ENCODE peak calls at places on chromosomes 6 and 20, in ten cellular contexts. One of them, this sample, is unnamed.

GRCh38 chr20:58675146-58675584 is 17.4 kb upstream of the NPEPL1 start:
- DNase-seq in Caco-2: no peak
- DNase-seq in GM12865: no peak
- DNase-seq in kidney: no peak
- DNase-seq in HFF-Myc: no peak
- DNase-seq in neural progenitor cell: no peak
- DNase-seq in prostate gland: no peak
- DNase-seq in astrocyte of the spinal cord: no peak
- DNase-seq in PC-9: no peak
- DNase-seq in fibroblast of villous mesenchyme: no peak
- DNase-seq in this sample: no peak

GRCh38 chr6:42618686-42619085 is 54.9 kb downstream of the UBR2 start:
- DNase-seq in Caco-2: no peak
- DNase-seq in GM12865: no peak
- DNase-seq in kidney: no peak
- DNase-seq in HFF-Myc: peak
- DNase-seq in neural progenitor cell: no peak
- DNase-seq in prostate gland: no peak
- DNase-seq in astrocyte of the spinal cord: peak
- DNase-seq in PC-9: no peak
- DNase-seq in fibroblast of villous mesenchyme: peak
- DNase-seq in this sample: no peak

GRCh38 chr20:25315418-25316210 is 67.7 kb downstream of the PYGB start:
- DNase-seq in Caco-2: no peak
- DNase-seq in GM12865: no peak
- DNase-seq in kidney: peak
- DNase-seq in HFF-Myc: no peak
- DNase-seq in neural progenitor cell: no peak
- DNase-seq in prostate gland: no peak
- DNase-seq in astrocyte of the spinal cord: peak
- DNase-seq in PC-9: peak
- DNase-seq in fibroblast of villous mesenchyme: no peak
- DNase-seq in this sample: no peak

GRCh38 chr6:7827142-7827541 is 83.4 kb downstream of the TXNDC5 start:
- DNase-seq in Caco-2: no peak
- DNase-seq in GM12865: no peak
- DNase-seq in kidney: no peak
- DNase-seq in HFF-Myc: no peak
- DNase-seq in neural progenitor cell: no peak
- DNase-seq in prostate gland: no peak
- DNase-seq in astrocyte of the spinal cord: peak
- DNase-seq in PC-9: no peak
- DNase-seq in fibroblast of villous mesenchyme: peak
- DNase-seq in this sample: no peak

GRCh38 chr6:53544050-53544499 is 826 bp downstream of the GCLC start:
- DNase-seq in Caco-2: no peak
- DNase-seq in GM12865: no peak
- DNase-seq in kidney: no peak
- DNase-seq in HFF-Myc: no peak
- DNase-seq in neural progenitor cell: no peak
- DNase-seq in prostate gland: peak
- DNase-seq in astrocyte of the spinal cord: peak
- DNase-seq in PC-9: no peak
- DNase-seq in fibroblast of villous mesenchyme: no peak
- DNase-seq in this sample: no peak

GRCh38 chr20:57400262-57400701 is 9.1 kb downstream of the RBM38 start:
- DNase-seq in Caco-2: no peak
- DNase-seq in GM12865: peak
- DNase-seq in kidney: peak
- DNase-seq in HFF-Myc: no peak
- DNase-seq in neural progenitor cell: no peak
- DNase-seq in prostate gland: no peak
- DNase-seq in astrocyte of the spinal cord: no peak
- DNase-seq in PC-9: no peak
- DNase-seq in fibroblast of villous mesenchyme: no peak
- DNase-seq in this sample: no peak

GRCh38 chr6:107576852-107577251 is 86.9 kb downstream of the SOBP start:
- DNase-seq in Caco-2: no peak
- DNase-seq in GM12865: no peak
- DNase-seq in kidney: no peak
- DNase-seq in HFF-Myc: no peak
- DNase-seq in neural progenitor cell: no peak
- DNase-seq in prostate gland: no peak
- DNase-seq in astrocyte of the spinal cord: peak
- DNase-seq in PC-9: peak
- DNase-seq in fibroblast of villous mesenchyme: peak
- DNase-seq in this sample: peak

GRCh38 chr6:33453361-33454008 is 891 bp upstream of the ZBTB9 start:
- DNase-seq in Caco-2: no peak
- DNase-seq in GM12865: no peak
- DNase-seq in kidney: no peak
- DNase-seq in HFF-Myc: no peak
- DNase-seq in neural progenitor cell: no peak
- DNase-seq in prostate gland: no peak
- DNase-seq in astrocyte of the spinal cord: peak
- DNase-seq in PC-9: no peak
- DNase-seq in fibroblast of villous mesenchyme: peak
- DNase-seq in this sample: no peak

DNA sequence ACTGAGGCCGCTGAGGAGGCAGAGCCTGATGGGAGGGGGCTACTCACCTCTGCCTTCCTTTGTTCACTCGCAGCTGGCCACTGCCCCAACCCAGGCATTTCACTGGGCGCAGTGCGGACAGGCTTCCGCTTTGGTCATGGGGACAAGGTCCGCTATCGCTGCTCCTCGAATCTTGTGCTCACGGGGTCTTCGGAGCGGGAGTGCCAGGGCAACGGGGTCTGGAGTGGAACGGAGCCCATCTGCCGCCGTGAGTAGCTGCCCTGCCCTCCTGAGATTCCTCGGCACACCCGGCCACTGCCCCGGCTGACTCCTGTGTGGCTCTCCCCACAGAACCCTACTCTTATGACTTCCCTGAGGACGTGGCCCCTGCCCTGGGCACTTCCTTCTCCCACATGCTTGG is 6.0 kb downstream of the C2 start:
- DNase-seq in Caco-2: no peak
- DNase-seq in GM12865: no peak
- DNase-seq in kidney: no peak
- DNase-seq in HFF-Myc: no peak
- DNase-seq in neural progenitor cell: no peak
- DNase-seq in prostate gland: no peak
- DNase-seq in astrocyte of the spinal cord: no peak
- DNase-seq in PC-9: no peak
- DNase-seq in fibroblast of villous mesenchyme: no peak
- DNase-seq in this sample: no peak
- TF ChIP-seq CTCF in Caco-2: no peak
- TF ChIP-seq CTCF in GM12865: no peak
- TF ChIP-seq CTCF in kidney: no peak
- TF ChIP-seq CTCF in HFF-Myc: no peak
- TF ChIP-seq CTCF in neural progenitor cell: no peak
- TF ChIP-seq CTCF in prostate gland: no peak
- TF ChIP-seq CTCF in astrocyte of the spinal cord: no peak
- TF ChIP-seq CTCF in PC-9: no peak
- TF ChIP-seq CTCF in fibroblast of villous mesenchyme: no peak
- TF ChIP-seq CTCF in this sample: no peak

DNA sequence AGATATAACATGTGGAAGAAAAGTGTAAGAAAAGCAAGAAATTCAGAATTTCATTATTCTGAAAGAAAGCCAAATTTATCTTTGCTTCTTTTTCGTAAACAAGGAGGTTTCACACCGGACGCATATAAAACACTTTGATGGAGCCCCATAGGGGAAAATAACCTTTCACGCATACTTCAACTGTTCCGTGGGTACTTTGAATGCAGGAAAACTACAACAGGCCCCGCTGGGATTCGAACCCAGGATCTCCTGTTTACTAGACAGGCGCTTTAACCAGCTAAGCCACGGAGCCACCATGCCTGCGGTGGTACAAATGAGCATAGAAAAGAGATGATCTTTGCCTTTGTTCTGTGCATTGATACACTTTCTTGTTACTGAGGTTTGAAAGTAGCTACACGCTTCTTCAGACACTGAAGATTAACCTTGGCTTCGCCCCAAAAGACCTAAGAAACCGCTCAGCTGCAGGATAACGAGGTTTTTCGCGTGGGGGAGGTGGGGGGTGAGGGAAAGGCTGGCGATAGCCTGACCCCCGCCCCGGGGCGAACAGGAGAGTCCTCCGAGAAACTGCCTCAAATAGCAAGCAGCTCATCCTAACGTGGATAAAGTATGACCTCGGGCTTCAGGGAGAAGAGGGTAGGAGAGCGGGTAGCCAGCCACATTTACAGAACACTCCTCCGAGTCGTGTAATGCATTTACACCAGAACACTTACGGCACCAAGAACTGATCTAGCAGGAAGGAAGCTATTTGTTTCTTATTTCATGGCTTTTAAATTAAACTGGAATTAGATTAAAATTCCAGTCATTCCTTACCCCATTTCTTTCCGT is 5.3 kb upstream of the HMGN4 start:
- DNase-seq in Caco-2: peak
- DNase-seq in GM12865: peak
- DNase-seq in kidney: peak
- DNase-seq in HFF-Myc: peak
- DNase-seq in neural progenitor cell: peak
- DNase-seq in prostate gland: peak
- DNase-seq in astrocyte of the spinal cord: peak
- DNase-seq in PC-9: peak
- DNase-seq in fibroblast of villous mesenchyme: peak
- DNase-seq in this sample: no peak
- H3K4me3 ChIP-seq in Caco-2: peak
- H3K4me3 ChIP-seq in GM12865: peak
- H3K4me3 ChIP-seq in kidney: peak
- H3K4me3 ChIP-seq in HFF-Myc: peak
- H3K4me3 ChIP-seq in neural progenitor cell: peak
- H3K4me3 ChIP-seq in prostate gland: peak
- H3K4me3 ChIP-seq in astrocyte of the spinal cord: peak
- H3K4me3 ChIP-seq in PC-9: peak
- H3K4me3 ChIP-seq in fibroblast of villous mesenchyme: peak
- H3K4me3 ChIP-seq in this sample: peak

GRCh38 chr20:24163501-24163900 is 174.9 kb upstream of the GGTLC1 start:
- DNase-seq in Caco-2: no peak
- DNase-seq in GM12865: no peak
- DNase-seq in kidney: no peak
- DNase-seq in HFF-Myc: no peak
- DNase-seq in neural progenitor cell: no peak
- DNase-seq in prostate gland: no peak
- DNase-seq in astrocyte of the spinal cord: peak
- DNase-seq in PC-9: no peak
- DNase-seq in fibroblast of villous mesenchyme: no peak
- DNase-seq in this sample: no peak

GRCh38 chr20:24166127-24166389 is 177.5 kb upstream of the GGTLC1 start:
- DNase-seq in Caco-2: no peak
- DNase-seq in GM12865: no peak
- DNase-seq in kidney: no peak
- DNase-seq in HFF-Myc: no peak
- DNase-seq in neural progenitor cell: no peak
- DNase-seq in prostate gland: no peak
- DNase-seq in astrocyte of the spinal cord: no peak
- DNase-seq in PC-9: no peak
- DNase-seq in fibroblast of villous mesenchyme: no peak
- DNase-seq in this sample: no peak

GRCh38 chr20:24165336-24166126 is 177.0 kb upstream of the GGTLC1 start:
- DNase-seq in Caco-2: no peak
- DNase-seq in GM12865: no peak
- DNase-seq in kidney: no peak
- DNase-seq in HFF-Myc: no peak
- DNase-seq in neural progenitor cell: no peak
- DNase-seq in prostate gland: peak
- DNase-seq in astrocyte of the spinal cord: no peak
- DNase-seq in PC-9: peak
- DNase-seq in fibroblast of villous mesenchyme: no peak
- DNase-seq in this sample: no peak

GRCh38 chr20:24166412-24166811 is 177.8 kb upstream of the GGTLC1 start:
- DNase-seq in Caco-2: no peak
- DNase-seq in GM12865: no peak
- DNase-seq in kidney: no peak
- DNase-seq in HFF-Myc: no peak
- DNase-seq in neural progenitor cell: no peak
- DNase-seq in prostate gland: no peak
- DNase-seq in astrocyte of the spinal cord: no peak
- DNase-seq in PC-9: no peak
- DNase-seq in fibroblast of villous mesenchyme: no peak
- DNase-seq in this sample: no peak

GRCh38 chr20:24164360-24164759 is 175.8 kb upstream of the GGTLC1 start:
- DNase-seq in Caco-2: peak
- DNase-seq in GM12865: peak
- DNase-seq in kidney: no peak
- DNase-seq in HFF-Myc: no peak
- DNase-seq in neural progenitor cell: peak
- DNase-seq in prostate gland: no peak
- DNase-seq in astrocyte of the spinal cord: peak
- DNase-seq in PC-9: no peak
- DNase-seq in fibroblast of villous mesenchyme: no peak
- DNase-seq in this sample: no peak
- TF ChIP-seq CTCF in Caco-2: peak
- TF ChIP-seq CTCF in GM12865: peak
- TF ChIP-seq CTCF in kidney: peak
- TF ChIP-seq CTCF in HFF-Myc: peak
- TF ChIP-seq CTCF in neural progenitor cell: peak
- TF ChIP-seq CTCF in prostate gland: no peak
- TF ChIP-seq CTCF in astrocyte of the spinal cord: peak
- TF ChIP-seq CTCF in PC-9: peak
- TF ChIP-seq CTCF in fibroblast of villous mesenchyme: peak
- TF ChIP-seq CTCF in this sample: peak

GRCh38 chr6:127515794-127516675 is 3.1 kb downstream of the MTCL3 start:
- DNase-seq in Caco-2: peak
- DNase-seq in GM12865: peak
- DNase-seq in kidney: peak
- DNase-seq in HFF-Myc: no peak
- DNase-seq in neural progenitor cell: peak
- DNase-seq in prostate gland: peak
- DNase-seq in astrocyte of the spinal cord: peak
- DNase-seq in PC-9: no peak
- DNase-seq in fibroblast of villous mesenchyme: peak
- DNase-seq in this sample: no peak

GRCh38 chr6:127517698-127518097 is 1.4 kb downstream of the MTCL3 start:
- DNase-seq in Caco-2: no peak
- DNase-seq in GM12865: no peak
- DNase-seq in kidney: no peak
- DNase-seq in HFF-Myc: no peak
- DNase-seq in neural progenitor cell: no peak
- DNase-seq in prostate gland: no peak
- DNase-seq in astrocyte of the spinal cord: no peak
- DNase-seq in PC-9: no peak
- DNase-seq in fibroblast of villous mesenchyme: no peak
- DNase-seq in this sample: no peak

GRCh38 chr6:127515234-127515793 is 3.8 kb downstream of the MTCL3 start:
- DNase-seq in Caco-2: peak
- DNase-seq in GM12865: no peak
- DNase-seq in kidney: no peak
- DNase-seq in HFF-Myc: no peak
- DNase-seq in neural progenitor cell: peak
- DNase-seq in prostate gland: no peak
- DNase-seq in astrocyte of the spinal cord: no peak
- DNase-seq in PC-9: no peak
- DNase-seq in fibroblast of villous mesenchyme: peak
- DNase-seq in this sample: no peak

GRCh38 chr6:127518212-127518709 is 874 bp downstream of the MTCL3 start:
- DNase-seq in Caco-2: no peak
- DNase-seq in GM12865: no peak
- DNase-seq in kidney: no peak
- DNase-seq in HFF-Myc: no peak
- DNase-seq in neural progenitor cell: peak
- DNase-seq in prostate gland: no peak
- DNase-seq in astrocyte of the spinal cord: no peak
- DNase-seq in PC-9: no peak
- DNase-seq in fibroblast of villous mesenchyme: no peak
- DNase-seq in this sample: no peak

DNA sequence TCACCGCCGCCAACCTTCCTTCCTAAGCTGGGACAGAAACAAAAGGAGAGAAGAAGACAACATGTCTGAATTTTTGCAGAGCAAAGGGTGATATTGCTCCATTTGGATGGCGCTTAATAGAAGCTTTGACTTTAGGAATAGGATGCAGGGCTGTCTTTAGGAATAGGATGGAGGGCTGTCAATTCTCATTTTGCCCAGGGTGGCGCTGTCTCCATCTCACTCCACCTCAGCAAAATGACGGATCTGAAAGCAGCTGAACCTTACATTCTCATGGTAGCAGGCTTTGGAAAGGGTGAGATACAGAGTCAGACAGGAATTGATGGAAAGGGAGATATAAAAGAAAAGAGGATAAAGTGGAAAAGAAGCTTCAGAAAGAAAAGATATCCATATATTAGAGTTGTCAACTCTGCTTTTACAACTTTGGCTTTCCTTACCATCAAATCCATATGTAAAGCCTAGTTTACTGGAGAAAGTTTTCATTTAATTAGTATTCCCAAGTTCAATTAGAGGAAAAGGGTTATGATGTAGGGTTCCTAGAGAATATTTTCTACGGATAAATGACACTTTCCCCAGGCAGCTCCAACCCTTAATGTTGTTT is 2.4 kb downstream of the MTCL3 start:
- DNase-seq in Caco-2: peak
- DNase-seq in GM12865: peak
- DNase-seq in kidney: no peak
- DNase-seq in HFF-Myc: no peak
- DNase-seq in neural progenitor cell: peak
- DNase-seq in prostate gland: no peak
- DNase-seq in astrocyte of the spinal cord: peak
- DNase-seq in PC-9: peak
- DNase-seq in fibroblast of villous mesenchyme: no peak
- DNase-seq in this sample: no peak
- H3K4me3 ChIP-seq in Caco-2: no peak
- H3K4me3 ChIP-seq in GM12865: peak
- H3K4me3 ChIP-seq in kidney: peak
- H3K4me3 ChIP-seq in HFF-Myc: peak
- H3K4me3 ChIP-seq in neural progenitor cell: peak
- H3K4me3 ChIP-seq in prostate gland: peak
- H3K4me3 ChIP-seq in astrocyte of the spinal cord: peak
- H3K4me3 ChIP-seq in PC-9: peak
- H3K4me3 ChIP-seq in fibroblast of villous mesenchyme: peak
- H3K4me3 ChIP-seq in this sample: peak